ENCODE peak calls at places on chromosomes 6 and 20, in four cellular contexts. D is ureter, O is cardiac muscle cell, X is frontal cortex. Q is an unnamed sample.

GRCh38 chr6:127464161-127464880 is 5.1 kb upstream of the KIAA0408 start:
- DNase-seq in D (no peak), O (no peak), X (no peak), Q (no peak)

GRCh38 chr6:135209803-135210202 is 28.7 kb downstream of the MYB start:
- DNase-seq in D (no peak), O (no peak), X (no peak), Q (no peak)

GRCh38 chr20:14580426-14581074 is 243.1 kb upstream of the FLRT3 start:
- DNase-seq in D (no peak), O (no peak), X (no peak), Q (no peak)

GRCh38 chr6:142846883-142847287 is 98.1 kb downstream of the HIVEP2 start:
- DNase-seq in D (no peak), O (no peak), X (no peak), Q (no peak)

GRCh38 chr6:4446982-4447381 is 311.6 kb upstream of the ECI2 start:
- DNase-seq in D (no peak), O (no peak), X (no peak), Q (no peak)

GRCh38 chr6:84770521-84770920 is 6.1 kb upstream of the TBX18 start:
- DNase-seq in D (no peak), O (no peak), X (no peak), Q (no peak)

GRCh38 chr6:115474443-115475041 is 586.1 kb downstream of the FRK start:
- DNase-seq in D (no peak), O (no peak), X (no peak), Q (no peak)

GRCh38 chr6:41713161-41713649 is 22.2 kb downstream of the TFEB start:
- DNase-seq in D (peak; percentile 80), O (no peak), X (no peak), Q (no peak)

GRCh38 chr6:11971154-11971553 is 41.0 kb upstream of the HIVEP1 start:
- DNase-seq in D (no peak), O (no peak), X (no peak), Q (no peak)

GRCh38 chr6:132446136-132446535 is 44.9 kb upstream of the MOXD1 start:
- DNase-seq in D (no peak), O (no peak), X (no peak), Q (no peak)

GRCh38 chr6:157459327-157459726 is 78.3 kb downstream of the ZDHHC14 start:
- DNase-seq in D (no peak), O (no peak), X (no peak), Q (no peak)